ENCODE peak calls at places on chromosomes 4 and X, in nine cellular contexts. One of them, this sample, is unnamed.

GRCh38 chrX:77009691-77010090 is 437.5 kb upstream of the FGF16 start:
- DNase-seq in heart right ventricle: no peak
- DNase-seq in BJ: no peak
- DNase-seq in fibroblast of lung: peak
- DNase-seq in lower lobe of right lung: no peak
- DNase-seq in astrocyte: peak
- DNase-seq in IMR-90: peak
- DNase-seq in lung: no peak
- DNase-seq in choroid plexus epithelial cell: peak
- DNase-seq in this sample: no peak

GRCh38 chr4:79184461-79184860 is 141.4 kb downstream of the NAA11 start:
- DNase-seq in astrocyte: no peak
- DNase-seq in IMR-90: no peak
- DNase-seq in lower lobe of right lung: no peak
- DNase-seq in lung: no peak
- DNase-seq in fibroblast of lung: no peak
- DNase-seq in heart right ventricle: no peak
- DNase-seq in choroid plexus epithelial cell: no peak
- DNase-seq in BJ: no peak
- DNase-seq in this sample: no peak

GRCh38 chrX:107742754-107743191 is 32.8 kb downstream of the TSC22D3 start:
- DNase-seq in choroid plexus epithelial cell: peak
- DNase-seq in heart right ventricle: no peak
- DNase-seq in astrocyte: no peak
- DNase-seq in BJ: no peak
- DNase-seq in lower lobe of right lung: no peak
- DNase-seq in lung: no peak
- DNase-seq in IMR-90: no peak
- DNase-seq in fibroblast of lung: no peak
- DNase-seq in this sample: no peak

GRCh38 chrX:11412715-11413623 is 119.8 kb downstream of the AMELX start:
- DNase-seq in fibroblast of lung: peak
- DNase-seq in lower lobe of right lung: no peak
- DNase-seq in choroid plexus epithelial cell: peak
- DNase-seq in astrocyte: peak
- DNase-seq in IMR-90: no peak
- DNase-seq in BJ: no peak
- DNase-seq in lung: no peak
- DNase-seq in heart right ventricle: no peak
- DNase-seq in this sample: no peak

GRCh38 chr4:123578276-123579014 is 181.8 kb downstream of the SPRY1 start:
- DNase-seq in lung: no peak
- DNase-seq in lower lobe of right lung: no peak
- DNase-seq in heart right ventricle: no peak
- DNase-seq in astrocyte: no peak
- DNase-seq in BJ: no peak
- DNase-seq in IMR-90: no peak
- DNase-seq in choroid plexus epithelial cell: no peak
- DNase-seq in fibroblast of lung: no peak
- DNase-seq in this sample: no peak

GRCh38 chr4:97507587-97508245 is 635.6 kb downstream of the STPG2 start:
- DNase-seq in heart right ventricle: no peak
- DNase-seq in IMR-90: no peak
- DNase-seq in fibroblast of lung: peak
- DNase-seq in lung: no peak
- DNase-seq in choroid plexus epithelial cell: peak
- DNase-seq in BJ: no peak
- DNase-seq in lower lobe of right lung: no peak
- DNase-seq in astrocyte: peak
- DNase-seq in this sample: no peak

GRCh38 chr4:153643406-153644016 is 40.6 kb upstream of the TLR2 start:
- DNase-seq in fibroblast of lung: peak
- DNase-seq in lower lobe of right lung: no peak
- DNase-seq in astrocyte: peak
- DNase-seq in heart right ventricle: no peak
- DNase-seq in choroid plexus epithelial cell: peak
- DNase-seq in BJ: peak
- DNase-seq in IMR-90: peak
- DNase-seq in lung: no peak
- DNase-seq in this sample: no peak

GRCh38 chrX:150731795-150732194 is 38.6 kb downstream of the MTMR1 start:
- DNase-seq in lung: no peak
- DNase-seq in lower lobe of right lung: no peak
- DNase-seq in astrocyte: peak
- DNase-seq in choroid plexus epithelial cell: peak
- DNase-seq in IMR-90: peak
- DNase-seq in fibroblast of lung: peak
- DNase-seq in heart right ventricle: no peak
- DNase-seq in BJ: peak
- DNase-seq in this sample: no peak

GRCh38 chrX:997631-998137 is 214.8 kb downstream of the CRLF2 start:
- DNase-seq in IMR-90: no peak
- DNase-seq in fibroblast of lung: no peak
- DNase-seq in lung: no peak
- DNase-seq in BJ: no peak
- DNase-seq in astrocyte: no peak
- DNase-seq in choroid plexus epithelial cell: no peak
- DNase-seq in heart right ventricle: no peak
- DNase-seq in lower lobe of right lung: no peak
- DNase-seq in this sample: no peak

GRCh38 chrX:12865359-12865758 is 1.5 kb upstream of the TLR7 start:
- DNase-seq in astrocyte: no peak
- DNase-seq in BJ: no peak
- DNase-seq in heart right ventricle: no peak
- DNase-seq in fibroblast of lung: no peak
- DNase-seq in choroid plexus epithelial cell: no peak
- DNase-seq in lower lobe of right lung: no peak
- DNase-seq in IMR-90: no peak
- DNase-seq in lung: no peak
- DNase-seq in this sample: no peak

GRCh38 chr4:165325732-165326512 is 1.5 kb upstream of the MSMO1 start:
- DNase-seq in BJ: no peak
- DNase-seq in lower lobe of right lung: no peak
- DNase-seq in astrocyte: peak
- DNase-seq in fibroblast of lung: peak
- DNase-seq in choroid plexus epithelial cell: peak
- DNase-seq in heart right ventricle: no peak
- DNase-seq in IMR-90: peak
- DNase-seq in lung: no peak
- DNase-seq in this sample: no peak

GRCh38 chr4:80876810-80877209 is 153.7 kb upstream of the BMP3 start:
- DNase-seq in IMR-90: no peak
- DNase-seq in BJ: no peak
- DNase-seq in fibroblast of lung: peak
- DNase-seq in heart right ventricle: no peak
- DNase-seq in lower lobe of right lung: no peak
- DNase-seq in lung: no peak
- DNase-seq in choroid plexus epithelial cell: no peak
- DNase-seq in astrocyte: no peak
- DNase-seq in this sample: no peak

DNA sequence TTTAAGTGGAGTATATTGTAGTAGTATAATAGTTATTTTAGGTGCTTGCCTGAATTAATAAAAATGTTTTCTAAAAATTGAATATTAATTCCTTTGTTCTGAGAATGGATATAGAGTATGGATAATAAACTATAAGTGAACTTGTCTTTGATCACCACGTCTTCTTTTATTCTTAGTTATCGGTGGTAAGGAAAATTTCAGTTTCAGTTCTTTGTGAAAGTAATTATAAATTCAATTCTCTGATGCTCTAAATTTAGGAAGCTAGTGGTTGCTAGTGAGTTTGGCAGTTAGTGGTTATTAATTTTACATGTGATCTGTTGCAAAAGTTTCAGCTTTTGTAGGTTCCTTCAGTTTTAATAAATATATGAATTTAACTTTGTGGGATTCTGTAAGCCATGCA is 30.8 kb downstream of the MRPL1 start:
- DNase-seq in lower lobe of right lung: no peak
- DNase-seq in astrocyte: no peak
- DNase-seq in choroid plexus epithelial cell: no peak
- DNase-seq in lung: no peak
- DNase-seq in heart right ventricle: no peak
- DNase-seq in IMR-90: no peak
- DNase-seq in fibroblast of lung: no peak
- DNase-seq in BJ: no peak
- DNase-seq in this sample: no peak
- H3K4me3 ChIP-seq in lower lobe of right lung: no peak
- H3K4me3 ChIP-seq in astrocyte: no peak
- H3K4me3 ChIP-seq in choroid plexus epithelial cell: no peak
- H3K4me3 ChIP-seq in lung: no peak
- H3K4me3 ChIP-seq in heart right ventricle: no peak
- H3K4me3 ChIP-seq in IMR-90: no peak
- H3K4me3 ChIP-seq in fibroblast of lung: no peak
- H3K4me3 ChIP-seq in BJ: no peak
- H3K4me3 ChIP-seq in this sample: no peak

GRCh38 chr4:39655866-39656265 is 17.2 kb upstream of the SMIM14 start:
- DNase-seq in fibroblast of lung: no peak
- DNase-seq in IMR-90: peak
- DNase-seq in lung: no peak
- DNase-seq in BJ: no peak
- DNase-seq in astrocyte: no peak
- DNase-seq in heart right ventricle: no peak
- DNase-seq in lower lobe of right lung: no peak
- DNase-seq in choroid plexus epithelial cell: no peak
- DNase-seq in this sample: peak

GRCh38 chr4:39660045-39660444 is 21.4 kb upstream of the SMIM14 start:
- DNase-seq in BJ: no peak
- DNase-seq in lung: no peak
- DNase-seq in heart right ventricle: no peak
- DNase-seq in lower lobe of right lung: no peak
- DNase-seq in fibroblast of lung: no peak
- DNase-seq in IMR-90: no peak
- DNase-seq in astrocyte: no peak
- DNase-seq in choroid plexus epithelial cell: no peak
- DNase-seq in this sample: no peak

GRCh38 chr4:39657465-39657864 is 18.8 kb upstream of the SMIM14 start:
- DNase-seq in choroid plexus epithelial cell: no peak
- DNase-seq in lower lobe of right lung: no peak
- DNase-seq in astrocyte: no peak
- DNase-seq in fibroblast of lung: no peak
- DNase-seq in lung: no peak
- DNase-seq in heart right ventricle: no peak
- DNase-seq in IMR-90: no peak
- DNase-seq in BJ: no peak
- DNase-seq in this sample: no peak

GRCh38 chr4:39660757-39661156 is 22.1 kb upstream of the SMIM14 start:
- DNase-seq in IMR-90: no peak
- DNase-seq in fibroblast of lung: no peak
- DNase-seq in lung: no peak
- DNase-seq in lower lobe of right lung: no peak
- DNase-seq in BJ: no peak
- DNase-seq in astrocyte: no peak
- DNase-seq in heart right ventricle: no peak
- DNase-seq in choroid plexus epithelial cell: no peak
- DNase-seq in this sample: no peak

DNA sequence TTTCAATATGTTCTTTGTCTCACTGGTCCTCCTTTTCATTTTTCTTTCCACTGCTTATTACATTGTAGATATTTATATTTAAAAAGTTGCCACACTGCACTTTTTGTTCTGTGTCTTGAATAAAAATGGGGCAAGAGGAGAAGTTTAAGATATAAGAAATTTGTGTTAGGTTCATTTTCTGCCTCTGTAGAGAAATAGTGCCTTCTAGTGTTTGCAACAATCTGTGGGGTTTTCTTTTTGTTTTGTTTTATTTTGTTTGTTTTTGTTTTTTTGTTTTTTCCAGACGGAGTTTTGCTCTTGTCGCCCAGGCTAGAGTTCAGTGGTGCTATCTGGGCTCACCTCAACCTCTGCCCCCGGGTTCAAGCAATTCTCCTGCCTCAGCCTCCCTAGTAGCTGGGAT is 20.1 kb upstream of the SMIM14 start:
- DNase-seq in choroid plexus epithelial cell: peak
- DNase-seq in IMR-90: peak
- DNase-seq in astrocyte: no peak
- DNase-seq in fibroblast of lung: no peak
- DNase-seq in heart right ventricle: no peak
- DNase-seq in lower lobe of right lung: no peak
- DNase-seq in BJ: no peak
- DNase-seq in lung: no peak
- DNase-seq in this sample: no peak
- TF ChIP-seq CTCF in choroid plexus epithelial cell: peak
- TF ChIP-seq CTCF in IMR-90: peak
- TF ChIP-seq CTCF in astrocyte: peak
- TF ChIP-seq CTCF in fibroblast of lung: peak
- TF ChIP-seq CTCF in heart right ventricle: peak
- TF ChIP-seq CTCF in lower lobe of right lung: no peak
- TF ChIP-seq CTCF in BJ: peak
- TF ChIP-seq CTCF in lung: no peak
- TF ChIP-seq CTCF in this sample: no peak

DNA sequence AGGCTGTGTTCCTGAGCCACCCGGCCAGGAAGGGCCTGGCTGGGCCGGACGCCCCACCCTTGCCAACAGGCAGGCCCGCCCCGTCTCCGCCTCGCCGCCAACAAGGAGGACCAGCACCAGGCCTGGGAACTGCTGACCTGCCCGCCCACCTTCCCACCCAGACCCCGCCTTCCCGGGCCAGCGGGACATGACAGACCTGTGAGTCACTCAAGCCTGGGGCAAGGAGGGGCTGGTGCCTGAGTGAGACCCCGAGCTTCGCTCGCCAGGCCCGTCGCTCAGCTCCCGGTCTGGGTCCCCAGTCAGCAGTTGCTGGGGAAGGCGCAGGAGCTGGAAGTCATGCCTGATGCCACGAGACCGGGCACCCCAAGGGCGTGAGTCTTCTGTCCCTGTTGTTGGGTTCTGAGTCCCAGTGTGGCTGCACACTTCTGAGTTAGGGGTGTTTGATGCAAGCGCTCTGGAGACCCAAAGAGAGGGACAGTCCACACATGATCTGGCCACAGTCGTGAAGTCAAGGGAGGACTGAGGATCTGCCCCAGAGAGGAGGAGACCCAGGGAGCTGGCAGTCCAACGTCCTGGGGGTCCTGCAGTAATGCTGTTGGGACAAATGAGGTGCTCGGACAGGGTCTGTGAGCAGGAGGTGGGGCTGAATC is at the start of gene DNASE1L1:
- DNase-seq in IMR-90: peak
- DNase-seq in fibroblast of lung: peak
- DNase-seq in astrocyte: peak
- DNase-seq in heart right ventricle: peak
- DNase-seq in lung: peak
- DNase-seq in lower lobe of right lung: peak
- DNase-seq in BJ: peak
- DNase-seq in choroid plexus epithelial cell: peak
- DNase-seq in this sample: peak
- H3K4me3 ChIP-seq in IMR-90: peak
- H3K4me3 ChIP-seq in fibroblast of lung: peak
- H3K4me3 ChIP-seq in astrocyte: peak
- H3K4me3 ChIP-seq in heart right ventricle: peak
- H3K4me3 ChIP-seq in lung: peak
- H3K4me3 ChIP-seq in lower lobe of right lung: peak
- H3K4me3 ChIP-seq in BJ: peak
- H3K4me3 ChIP-seq in choroid plexus epithelial cell: peak
- H3K4me3 ChIP-seq in this sample: no peak

DNA sequence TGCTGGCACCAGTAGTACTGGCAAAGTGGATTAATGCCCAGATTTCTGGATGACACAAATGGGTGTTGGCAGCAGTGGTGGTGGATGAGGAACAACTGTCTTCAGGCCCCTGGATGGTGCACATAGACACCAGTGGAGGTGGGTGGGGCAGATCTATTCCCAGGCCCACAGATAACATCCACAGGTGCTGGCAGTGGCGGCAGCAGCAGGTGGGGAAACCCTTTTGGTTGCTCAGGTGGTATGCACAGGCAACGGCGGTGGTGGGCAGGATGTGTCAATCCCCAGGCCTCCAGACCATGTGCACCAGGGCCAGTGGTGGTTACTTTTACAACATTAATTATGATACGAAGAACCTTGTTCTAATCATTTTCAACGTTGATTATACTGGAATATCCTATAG is 48.9 kb upstream of the FAT4 start:
- DNase-seq in BJ: no peak
- DNase-seq in fibroblast of lung: no peak
- DNase-seq in heart right ventricle: no peak
- DNase-seq in lower lobe of right lung: no peak
- DNase-seq in choroid plexus epithelial cell: no peak
- DNase-seq in lung: no peak
- DNase-seq in astrocyte: no peak
- DNase-seq in IMR-90: no peak
- DNase-seq in this sample: no peak
- TF ChIP-seq CTCF in BJ: no peak
- TF ChIP-seq CTCF in fibroblast of lung: no peak
- TF ChIP-seq CTCF in heart right ventricle: no peak
- TF ChIP-seq CTCF in lower lobe of right lung: no peak
- TF ChIP-seq CTCF in choroid plexus epithelial cell: no peak
- TF ChIP-seq CTCF in lung: no peak
- TF ChIP-seq CTCF in astrocyte: no peak
- TF ChIP-seq CTCF in IMR-90: no peak
- TF ChIP-seq CTCF in this sample: no peak